ENCODE peak calls at places on chromosomes 12 and 14, in four cellular contexts. One of them, this sample, is unnamed.

GRCh38 chr14:93462479-93462878 is 31.7 kb downstream of the UNC79 start:
- DNase-seq in GM12878: no peak
- DNase-seq in H1: no peak
- DNase-seq in K562: no peak
- DNase-seq in this sample: no peak

GRCh38 chr14:87250992-87251391 is 742.0 kb downstream of the GALC start:
- DNase-seq in GM12878: no peak
- DNase-seq in K562: no peak
- DNase-seq in H1: no peak
- DNase-seq in this sample: no peak

GRCh38 chr12:53543539-53543938 is 36.3 kb upstream of the NPFF start:
- DNase-seq in K562: peak
- DNase-seq in GM12878: peak
- DNase-seq in H1: peak
- DNase-seq in this sample: peak

GRCh38 chr12:119229837-119230236 is 51.1 kb downstream of the HSPB8 start:
- DNase-seq in GM12878: no peak
- DNase-seq in H1: no peak
- DNase-seq in K562: peak
- DNase-seq in this sample: peak

GRCh38 chr14:92635031-92635430 is 113.4 kb downstream of the LGMN start:
- DNase-seq in H1: no peak
- DNase-seq in K562: no peak
- DNase-seq in GM12878: no peak
- DNase-seq in this sample: no peak

GRCh38 chr12:46088040-46088439 is 97.7 kb upstream of the SCAF11 start:
- DNase-seq in GM12878: no peak
- DNase-seq in H1: no peak
- DNase-seq in K562: no peak
- DNase-seq in this sample: no peak

GRCh38 chr12:115866909-115867525 is 410.5 kb downstream of the MED13L start:
- DNase-seq in H1: no peak
- DNase-seq in K562: no peak
- DNase-seq in GM12878: no peak
- DNase-seq in this sample: no peak

GRCh38 chr12:115070313-115070712 is 386.3 kb upstream of the TBX3 start:
- DNase-seq in H1: no peak
- DNase-seq in K562: no peak
- DNase-seq in GM12878: no peak
- DNase-seq in this sample: no peak

GRCh38 chr12:24913953-24914352 is 34.9 kb downstream of the BCAT1 start:
- DNase-seq in GM12878: no peak
- DNase-seq in H1: no peak
- DNase-seq in K562: no peak
- DNase-seq in this sample: no peak

GRCh38 chr14:105187935-105188524 is 6.9 kb upstream of the NUDT14 start:
- DNase-seq in K562: no peak
- DNase-seq in GM12878: no peak
- DNase-seq in H1: no peak
- DNase-seq in this sample: no peak

GRCh38 chr14:61511558-61511924 is 183.8 kb upstream of the HIF1A start:
- DNase-seq in H1: no peak
- DNase-seq in K562: no peak
- DNase-seq in GM12878: no peak
- DNase-seq in this sample: no peak

GRCh38 chr14:55949708-55950107 is 168.5 kb upstream of the PELI2 start:
- DNase-seq in GM12878: no peak
- DNase-seq in K562: no peak
- DNase-seq in H1: no peak
- DNase-seq in this sample: no peak

GRCh38 chr14:105475269-105475915 is 771 bp downstream of the CRIP2 start:
- DNase-seq in K562: no peak
- DNase-seq in H1: no peak
- DNase-seq in GM12878: no peak
- DNase-seq in this sample: no peak

GRCh38 chr12:114955414-114956014 is 271.5 kb upstream of the TBX3 start:
- DNase-seq in H1: no peak
- DNase-seq in K562: no peak
- DNase-seq in GM12878: no peak
- DNase-seq in this sample: no peak

GRCh38 chr14:69485701-69486100 is 1.2 kb downstream of the PLEKHD1 start:
- DNase-seq in GM12878: no peak
- DNase-seq in K562: no peak
- DNase-seq in H1: no peak
- DNase-seq in this sample: no peak
- H3K27ac ChIP-seq in GM12878: no peak
- H3K27ac ChIP-seq in K562: no peak
- H3K27ac ChIP-seq in H1: no peak
- H3K27ac ChIP-seq in this sample: no peak

GRCh38 chr14:64704145-64704742 is at the start of gene PLEKHG3:
- DNase-seq in GM12878: no peak
- DNase-seq in K562: peak
- DNase-seq in H1: peak
- DNase-seq in this sample: no peak
- TF ChIP-seq POLR2A in GM12878: no peak
- TF ChIP-seq POLR2A in K562: no peak
- TF ChIP-seq POLR2A in H1: no peak
- TF ChIP-seq POLR2A in this sample: no peak

GRCh38 chr12:122079532-122080081 is 1.1 kb downstream of the MLXIP start:
- DNase-seq in H1: no peak
- DNase-seq in GM12878: no peak
- DNase-seq in K562: no peak
- DNase-seq in this sample: no peak

GRCh38 chr12:122079038-122079531 is 529 bp downstream of the MLXIP start:
- DNase-seq in H1: peak
- DNase-seq in GM12878: no peak
- DNase-seq in K562: no peak
- DNase-seq in this sample: no peak

GRCh38 chr12:122081697-122082221 is 3.2 kb downstream of the MLXIP start:
- DNase-seq in GM12878: peak
- DNase-seq in H1: no peak
- DNase-seq in K562: no peak
- DNase-seq in this sample: no peak

GRCh38 chr12:122081108-122081696 is 2.6 kb downstream of the MLXIP start:
- DNase-seq in H1: no peak
- DNase-seq in K562: no peak
- DNase-seq in GM12878: no peak
- DNase-seq in this sample: no peak

GRCh38 chr12:122080149-122081107 is 1.9 kb downstream of the MLXIP start:
- DNase-seq in H1: no peak
- DNase-seq in GM12878: no peak
- DNase-seq in K562: no peak
- DNase-seq in this sample: no peak
- TF ChIP-seq EGR1 in H1: no peak
- TF ChIP-seq EGR1 in GM12878: no peak
- TF ChIP-seq EGR1 in K562: no peak
- TF ChIP-seq EGR1 in this sample: no peak

GRCh38 chr14:101358726-101359125 is 202.6 kb upstream of the DIO3 start:
- DNase-seq in GM12878: no peak
- DNase-seq in H1: no peak
- DNase-seq in K562: no peak
- DNase-seq in this sample: no peak

GRCh38 chr14:101358320-101358569 is 203.1 kb upstream of the DIO3 start:
- DNase-seq in K562: no peak
- DNase-seq in H1: no peak
- DNase-seq in GM12878: no peak
- DNase-seq in this sample: no peak

GRCh38 chr14:101359221-101360044 is 201.9 kb upstream of the DIO3 start:
- DNase-seq in H1: no peak
- DNase-seq in GM12878: no peak
- DNase-seq in K562: peak
- DNase-seq in this sample: no peak

GRCh38 chr14:101357038-101357437 is 204.3 kb upstream of the DIO3 start:
- DNase-seq in K562: no peak
- DNase-seq in GM12878: no peak
- DNase-seq in H1: no peak
- DNase-seq in this sample: no peak

GRCh38 chr14:101357559-101358319 is 203.6 kb upstream of the DIO3 start:
- DNase-seq in H1: no peak
- DNase-seq in GM12878: no peak
- DNase-seq in K562: no peak
- DNase-seq in this sample: no peak
- H3K27ac ChIP-seq in H1: no peak
- H3K27ac ChIP-seq in GM12878: no peak
- H3K27ac ChIP-seq in K562: no peak
- H3K27ac ChIP-seq in this sample: no peak

DNA sequence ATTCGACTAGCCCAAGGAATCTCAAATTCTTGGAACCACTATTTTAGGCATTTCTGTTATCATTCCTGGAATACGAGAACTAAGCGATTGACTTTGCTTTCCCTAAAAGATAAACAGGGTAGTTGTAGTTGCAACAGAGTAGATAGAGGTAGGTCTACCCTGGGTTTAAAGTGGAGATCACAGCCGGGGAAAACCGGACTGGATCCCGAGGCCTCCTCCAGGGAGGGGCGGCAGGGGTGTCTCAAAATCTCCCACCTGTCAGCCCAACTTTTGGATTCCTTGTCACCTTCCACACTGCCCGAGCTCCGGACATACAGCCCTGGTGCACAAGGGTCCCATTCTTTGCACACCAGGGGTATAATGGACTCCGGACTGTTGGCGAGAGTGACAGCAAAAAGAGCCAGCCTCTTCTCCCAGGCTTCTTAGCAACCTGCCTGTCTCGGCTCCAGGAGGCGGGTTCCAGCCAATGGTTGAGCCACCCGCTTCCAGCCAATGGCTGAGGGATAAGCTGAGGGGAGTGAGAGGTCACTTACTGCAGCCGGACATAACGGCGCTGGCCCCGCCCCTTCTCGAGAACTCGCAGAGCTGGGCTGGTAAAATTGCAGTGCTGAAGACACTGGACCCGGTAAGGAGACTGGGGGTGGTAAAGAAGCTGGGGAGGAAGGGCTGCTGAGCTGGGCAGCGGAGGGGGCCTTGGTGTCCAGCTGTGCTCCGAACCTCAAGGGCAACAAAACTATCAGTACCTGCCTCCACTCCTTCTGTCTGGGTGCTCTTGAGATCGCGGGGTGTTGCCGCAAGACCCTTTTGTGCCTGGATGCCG is at the start of gene SUOX:
- DNase-seq in H1: peak
- DNase-seq in K562: peak
- DNase-seq in GM12878: peak
- DNase-seq in this sample: peak
- TF ChIP-seq POLR2A in H1: peak
- TF ChIP-seq POLR2A in K562: peak
- TF ChIP-seq POLR2A in GM12878: peak
- TF ChIP-seq POLR2A in this sample: peak

GRCh38 chr14:77376380-77376770 is 519 bp downstream of the TMED8 start:
- DNase-seq in H1: peak
- DNase-seq in GM12878: no peak
- DNase-seq in K562: peak
- DNase-seq in this sample: no peak
- TF ChIP-seq EGR1 in H1: no peak
- TF ChIP-seq EGR1 in GM12878: no peak
- TF ChIP-seq EGR1 in K562: no peak
- TF ChIP-seq EGR1 in this sample: no peak

GRCh38 chr14:51004801-51005526 is 60.7 kb upstream of the PYGL start:
- DNase-seq in H1: no peak
- DNase-seq in GM12878: no peak
- DNase-seq in K562: no peak
- DNase-seq in this sample: no peak

GRCh38 chr14:51002406-51002984 is 58.2 kb upstream of the PYGL start:
- DNase-seq in H1: no peak
- DNase-seq in GM12878: no peak
- DNase-seq in K562: no peak
- DNase-seq in this sample: no peak

GRCh38 chr14:51004352-51004800 is 60.1 kb upstream of the PYGL start:
- DNase-seq in H1: no peak
- DNase-seq in K562: no peak
- DNase-seq in GM12878: no peak
- DNase-seq in this sample: no peak

GRCh38 chr14:51008416-51008815 is 64.1 kb upstream of the PYGL start:
- DNase-seq in GM12878: no peak
- DNase-seq in H1: no peak
- DNase-seq in K562: no peak
- DNase-seq in this sample: no peak

GRCh38 chr14:51006781-51007211 is 62.5 kb upstream of the PYGL start:
- DNase-seq in GM12878: no peak
- DNase-seq in K562: no peak
- DNase-seq in H1: no peak
- DNase-seq in this sample: no peak
- H3K27ac ChIP-seq in GM12878: no peak
- H3K27ac ChIP-seq in K562: no peak
- H3K27ac ChIP-seq in H1: no peak
- H3K27ac ChIP-seq in this sample: no peak

This sample was measured in HCT116.